ENCODE peak calls at places on chromosomes 16 and 17, in four cellular contexts. U, X, W and K are unnamed samples.

GRCh38 chr16:11224894-11225676 is 30.9 kb downstream of the SOCS1 start:
- DNase-seq in W (no peak), U (no peak), X (peak; percentile 86), K (peak; percentile 88)

GRCh38 chr17:41894791-41895331 is 23.9 kb downstream of the ACLY start:
- DNase-seq in X (no peak), U (peak; percentile 85), W (no peak), K (no peak)

GRCh38 chr17:28492352-28493310 is 13.5 kb upstream of the FOXN1 start:
- DNase-seq in W (no peak), U (no peak), X (peak; percentile 24), K (peak; percentile 15)

GRCh38 chr17:59761385-59762021 is 54.0 kb downstream of the VMP1 start:
- DNase-seq in W (no peak), U (no peak), X (no peak), K (no peak)

GRCh38 chr17:22286337-22287041 is 594.2 kb downstream of the KCNJ18 start:
- DNase-seq in X (no peak), U (peak; percentile 51), W (peak; percentile 3), K (no peak)

GRCh38 chr17:65020284-65020683 is 36.3 kb downstream of the GNA13 start:
- DNase-seq in W (no peak), X (no peak), U (no peak), K (no peak)

GRCh38 chr17:49269356-49269755 is 38.8 kb upstream of the PHOSPHO1 start:
- DNase-seq in U (no peak), W (no peak), X (no peak), K (peak; percentile 22)

GRCh38 chr17:81401727-81402529 is 6.7 kb downstream of the BAHCC1 start:
- DNase-seq in X (peak; percentile 65), W (no peak), U (no peak), K (no peak)

GRCh38 chr16:81711609-81712329 is 67.3 kb upstream of the PLCG2 start:
- DNase-seq in W (no peak), U (peak; percentile 81), X (no peak), K (peak; percentile 86)

GRCh38 chr17:7260601-7261376 is 1.5 kb downstream of the CLDN7 start:
- DNase-seq in X (no peak), U (no peak), W (peak; percentile 64), K (peak; percentile 94)

GRCh38 chr17:335691-336090 is 16.9 kb downstream of the RPH3AL start:
- DNase-seq in W (no peak), X (no peak), U (peak; percentile 60), K (peak; percentile 65)

GRCh38 chr16:83963277-83964119 is 4.5 kb upstream of the NECAB2 start:
- DNase-seq in W (no peak), U (no peak), X (no peak), K (no peak)

GRCh38 chr16:68722119-68723024 is 14.7 kb upstream of the CDH1 start:
- DNase-seq in X (no peak), U (no peak), W (no peak), K (no peak)

GRCh38 chr17:4249452-4250029 is 14.2 kb downstream of the ANKFY1 start:
- DNase-seq in U (no peak), X (peak; percentile 60), W (no peak), K (no peak)

GRCh38 chr16:62625291-62625690 is 589.1 kb upstream of the CDH8 start:
- DNase-seq in X (no peak), U (no peak), W (no peak), K (no peak)

GRCh38 chr16:87780385-87780989 is 14.7 kb upstream of the KLHDC4 start:
- DNase-seq in X (peak; percentile 79), U (no peak), W (no peak), K (no peak)

GRCh38 chr17:41624208-41625101 is at the start of gene KRT17:
- DNase-seq in W (peak; percentile 69), X (no peak), U (peak; percentile 56), K (peak; percentile 67)

GRCh38 chr16:2531371-2531695 is at the start of gene CEMP1:
- DNase-seq in X (no peak), U (no peak), W (no peak), K (no peak)

GRCh38 chr16:77290451-77291110 is 91.4 kb downstream of the SYCE1L start:
- DNase-seq in W (no peak), U (no peak), X (no peak), K (no peak)

GRCh38 chr17:61126476-61127240 is 273.0 kb upstream of the TBX2 start:
- DNase-seq in U (no peak), X (no peak), W (no peak), K (no peak)

GRCh38 chr17:27460196-27460725 is 4.0 kb downstream of the KSR1 start:
- DNase-seq in W (no peak), X (no peak), U (no peak), K (no peak)

GRCh38 chr17:63035695-63036094 is 69.7 kb downstream of the TANC2 start:
- DNase-seq in X (no peak), U (no peak), W (no peak), K (no peak)

GRCh38 chr17:51479303-51479702 is 219.0 kb downstream of the UTP18 start:
- DNase-seq in W (no peak), U (no peak), X (no peak), K (no peak)

GRCh38 chr16:56675685-56676210 is 6.1 kb downstream of the MT1H start:
- DNase-seq in U (no peak), X (no peak), W (no peak), K (no peak)

GRCh38 chr17:80096531-80097306 is 4.7 kb upstream of the GAA start:
- DNase-seq in U (peak; percentile 54), W (no peak), X (no peak), K (peak; percentile 51)

GRCh38 chr17:29136998-29137730 is 43.0 kb downstream of the MYO18A start:
- DNase-seq in W (no peak), X (no peak), U (no peak), K (no peak)

GRCh38 chr17:15973834-15974233 is 25.7 kb downstream of the ZSWIM7 start:
- DNase-seq in U (no peak), X (no peak), W (no peak), K (no peak)

GRCh38 chr17:17093764-17094163 is 51.5 kb downstream of the MPRIP start:
- DNase-seq in W (no peak), X (no peak), U (no peak), K (no peak)
- H3K4me1 ChIP-seq in W (no peaks in the 10 kb centered on the region), X (peaks cover 6% of the 10 kb centered on the region), U (no peaks in the 10 kb centered on the region), K (peaks cover 57% of the 10 kb centered on the region)

DNA sequence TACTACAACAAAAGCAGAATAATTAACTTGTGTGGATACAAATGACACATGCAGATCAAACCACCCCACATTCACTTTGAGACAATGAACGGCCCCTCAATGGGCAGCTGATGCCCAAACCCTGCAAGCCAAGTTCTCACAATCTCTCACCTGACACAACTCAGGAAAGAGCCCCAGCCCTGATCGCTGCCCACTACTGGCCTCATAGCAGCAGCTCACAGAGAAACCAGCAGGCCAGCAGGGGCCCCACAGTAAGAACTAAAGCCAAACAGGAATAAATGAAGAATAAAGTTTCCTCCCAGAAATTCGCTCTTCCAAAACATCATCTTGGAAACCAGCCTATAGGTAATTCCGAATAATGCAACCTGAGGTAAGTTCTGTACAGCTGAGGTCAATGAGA is 7.7 kb downstream of the AKTIP start:
- DNase-seq in W (no peak), X (no peak), U (no peak), K (no peak)
- H3K36me3 ChIP-seq in W (peaks cover 7% of the 10 kb centered on the region), X (peaks cover 74% of the 10 kb centered on the region), U (peaks cover 12% of the 10 kb centered on the region), K (peaks cover 34% of the 10 kb centered on the region)

DNA sequence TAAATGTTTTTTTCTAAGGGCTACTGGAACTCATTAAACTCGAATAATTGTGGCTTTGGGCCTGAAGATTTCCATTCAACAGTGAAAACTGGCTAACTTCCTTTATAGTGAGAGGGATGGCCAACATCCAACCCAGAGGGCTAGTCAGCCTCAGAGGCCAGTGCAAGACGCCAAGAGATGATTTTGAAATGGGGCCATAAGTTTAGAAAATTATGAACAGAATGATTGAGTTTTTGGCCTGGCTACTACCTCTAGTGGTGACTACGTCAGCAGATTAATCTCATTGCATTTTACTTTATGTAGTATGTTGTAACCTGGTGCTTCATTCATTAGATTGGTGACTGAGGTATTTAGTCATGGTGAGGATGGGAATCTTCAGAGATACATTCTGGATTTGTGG is 28.4 kb downstream of the HAPSTR1 start:
- DNase-seq in W (no peak), X (no peak), U (peak; percentile 75), K (no peak)
- H3K4me1 ChIP-seq in W (no peaks in the 10 kb centered on the region), X (peaks cover 15% of the 10 kb centered on the region), U (no peaks in the 10 kb centered on the region), K (no peaks in the 10 kb centered on the region)

DNA sequence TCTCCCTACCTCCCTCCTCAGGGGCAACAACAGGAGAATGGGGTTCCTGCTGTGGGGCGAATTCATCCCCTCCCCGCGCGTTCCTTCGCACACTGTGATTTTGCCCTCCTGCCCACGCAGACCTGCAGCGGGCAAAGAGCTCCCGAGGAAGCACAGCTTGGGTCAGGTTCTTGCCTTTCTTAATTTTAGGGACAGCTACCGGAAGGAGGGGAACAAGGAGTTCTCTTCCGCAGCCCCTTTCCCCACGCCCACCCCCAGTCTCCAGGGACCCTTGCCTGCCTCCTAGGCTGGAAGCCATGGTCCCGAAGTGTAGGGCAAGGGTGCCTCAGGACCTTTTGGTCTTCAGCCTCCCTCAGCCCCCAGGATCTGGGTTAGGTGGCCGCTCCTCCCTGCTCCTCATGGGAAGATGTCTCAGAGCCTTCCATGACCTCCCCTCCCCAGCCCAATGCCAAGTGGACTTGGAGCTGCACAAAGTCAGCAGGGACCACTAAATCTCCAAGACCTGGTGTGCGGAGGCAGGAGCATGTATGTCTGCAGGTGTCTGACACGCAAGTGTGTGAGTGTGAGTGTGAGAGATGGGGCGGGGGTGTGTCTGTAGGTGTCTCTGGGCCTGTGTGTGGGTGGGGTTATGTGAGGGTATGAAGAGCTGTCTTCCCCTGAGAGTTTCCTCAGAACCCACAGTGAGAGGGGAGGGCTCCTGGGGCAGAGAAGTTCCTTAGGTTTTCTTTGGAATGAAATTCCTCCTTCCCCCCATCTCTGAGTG is 5.9 kb upstream of the LASP1NB start:
- DNase-seq in X (no peak), W (no peak), U (peak; percentile 67), K (peak; percentile 46)
- H3K36me3 ChIP-seq in X (peaks cover 55% of the 10 kb centered on the region), W (no peaks in the 10 kb centered on the region), U (peaks cover 20% of the 10 kb centered on the region), K (peaks cover 39% of the 10 kb centered on the region)